ENCODE peak calls at places on chromosomes 5 and 9, in nine cellular contexts. T, I, J, P, N, A, X, E and Q are unnamed samples.

GRCh38 chr9:35618854-35619799 is 914 bp upstream of the CD72 start:
- DNase-seq in T (no peak), I (no peak), J (peak), P (peak), N (no peak), A (peak), X (no peak), E (no peak), Q (peak)

GRCh38 chr5:157735991-157736390 is 4.8 kb downstream of the THG1L start:
- DNase-seq in T (no peak), I (no peak), J (no peak), P (no peak), N (no peak), A (no peak), X (no peak), E (no peak), Q (no peak)

GRCh38 chr5:124747770-124748686 is 1.6 kb upstream of the ZNF608 start:
- DNase-seq in T (no peak), I (peak), J (no peak), P (peak), N (no peak), A (no peak), X (no peak), E (no peak), Q (peak)

GRCh38 chr9:135282001-135282731 is 194.7 kb downstream of the OLFM1 start:
- DNase-seq in T (peak), I (no peak), J (peak), P (peak), N (no peak), A (no peak), X (peak), E (no peak), Q (peak)

GRCh38 chr9:131657456-131657855 is 82.4 kb downstream of the RAPGEF1 start:
- DNase-seq in T (no peak), I (no peak), J (peak), P (peak), N (no peak), A (peak), X (no peak), E (no peak), Q (no peak)

GRCh38 chr5:180007582-180007981 is 64.0 kb downstream of the RNF130 start:
- DNase-seq in T (no peak), I (no peak), J (no peak), P (no peak), N (no peak), A (no peak), X (no peak), E (peak), Q (no peak)

GRCh38 chr9:135410831-135411473 is 68.6 kb upstream of the PPP1R26 start:
- DNase-seq in T (no peak), I (no peak), J (no peak), P (no peak), N (no peak), A (no peak), X (no peak), E (peak), Q (no peak)

GRCh38 chr5:55982957-55983381 is 11.8 kb downstream of the IL6ST start:
- DNase-seq in T (no peak), I (no peak), J (peak), P (no peak), N (no peak), A (no peak), X (no peak), E (peak), Q (no peak)

GRCh38 chr9:109444771-109445320 is 53.3 kb downstream of the PTPN3 start:
- DNase-seq in T (no peak), I (no peak), J (no peak), P (no peak), N (no peak), A (no peak), X (no peak), E (no peak), Q (no peak)

GRCh38 chr5:89560724-89561123 is 677.7 kb upstream of the MEF2C start:
- DNase-seq in T (peak), I (no peak), J (no peak), P (no peak), N (no peak), A (no peak), X (no peak), E (no peak), Q (no peak)

GRCh38 chr9:86512929-86513328 is 158.7 kb upstream of the TUT7 start:
- DNase-seq in T (no peak), I (no peak), J (no peak), P (no peak), N (no peak), A (no peak), X (no peak), E (no peak), Q (no peak)

GRCh38 chr9:136199391-136200288 is 5.3 kb downstream of the LHX3 start:
- DNase-seq in T (no peak), I (no peak), J (no peak), P (no peak), N (no peak), A (no peak), X (no peak), E (no peak), Q (no peak)

GRCh38 chr5:13218518-13218917 is 726.0 kb downstream of the DNAH5 start:
- DNase-seq in T (no peak), I (no peak), J (no peak), P (peak), N (no peak), A (no peak), X (peak), E (peak), Q (no peak)

GRCh38 chr9:126235350-126235740 is 91.3 kb upstream of the MVB12B start:
- DNase-seq in T (no peak), I (no peak), J (no peak), P (no peak), N (no peak), A (no peak), X (no peak), E (no peak), Q (no peak)

GRCh38 chr5:36692791-36693763 is 86.7 kb downstream of the SLC1A3 start:
- DNase-seq in T (no peak), I (peak), J (peak), P (peak), N (no peak), A (peak), X (peak), E (peak), Q (peak)

GRCh38 chr9:89304479-89305188 is 6.4 kb upstream of the CKS2 start:
- DNase-seq in T (no peak), I (no peak), J (no peak), P (peak), N (no peak), A (no peak), X (no peak), E (no peak), Q (peak)

GRCh38 chr5:111742595-111742994 is 14.4 kb downstream of the NREP start:
- DNase-seq in T (no peak), I (no peak), J (no peak), P (no peak), N (no peak), A (no peak), X (peak), E (no peak), Q (no peak)

GRCh38 chr5:9380108-9380507 is 165.8 kb downstream of the SEMA5A start:
- DNase-seq in T (no peak), I (no peak), J (no peak), P (no peak), N (no peak), A (no peak), X (peak), E (no peak), Q (no peak)

GRCh38 chr5:43602456-43602817 is 543 bp upstream of the NNT start:
- DNase-seq in T (peak), I (peak), J (peak), P (peak), N (peak), A (peak), X (peak), E (peak), Q (peak)

GRCh38 chr9:2355594-2355993 is 266.0 kb upstream of the VLDLR start:
- DNase-seq in T (no peak), I (no peak), J (no peak), P (no peak), N (no peak), A (no peak), X (no peak), E (no peak), Q (no peak)

GRCh38 chr5:95960802-95961616 is 642 bp downstream of the ELL2 start:
- DNase-seq in T (peak), I (peak), J (peak), P (peak), N (peak), A (peak), X (no peak), E (peak), Q (peak)

GRCh38 chr9:126415741-126416370 is 89.2 kb downstream of the MVB12B start:
- DNase-seq in T (no peak), I (no peak), J (no peak), P (no peak), N (no peak), A (no peak), X (no peak), E (no peak), Q (no peak)

GRCh38 chr5:98768160-98769005 is 5.1 kb upstream of the RGMB start:
- DNase-seq in T (peak), I (peak), J (peak), P (peak), N (no peak), A (no peak), X (peak), E (peak), Q (peak)

GRCh38 chr9:121690316-121690715 is 38.9 kb downstream of the DAB2IP start:
- DNase-seq in T (no peak), I (no peak), J (no peak), P (no peak), N (no peak), A (no peak), X (no peak), E (peak), Q (no peak)

GRCh38 chr5:153623906-153624765 is 133.7 kb downstream of the GRIA1 start:
- DNase-seq in T (no peak), I (no peak), J (no peak), P (no peak), N (no peak), A (no peak), X (no peak), E (no peak), Q (no peak)

GRCh38 chr5:78974011-78974410 is 11.1 kb downstream of the ARSB start:
- DNase-seq in T (no peak), I (peak), J (no peak), P (no peak), N (no peak), A (no peak), X (no peak), E (no peak), Q (no peak)

GRCh38 chr5:123512631-123513461 is 869 bp downstream of the CSNK1G3 start:
- DNase-seq in T (no peak), I (no peak), J (peak), P (peak), N (peak), A (peak), X (peak), E (peak), Q (peak)

GRCh38 chr5:139383993-139384590 is 995 bp upstream of the SLC23A1 start:
- DNase-seq in T (no peak), I (no peak), J (no peak), P (no peak), N (no peak), A (no peak), X (no peak), E (no peak), Q (no peak)

GRCh38 chr9:74245871-74246552 is 251.1 kb upstream of the RORB start:
- DNase-seq in T (no peak), I (no peak), J (no peak), P (peak), N (no peak), A (no peak), X (no peak), E (no peak), Q (no peak)

GRCh38 chr9:107710552-107710951 is 221.0 kb upstream of the KLF4 start:
- DNase-seq in T (no peak), I (no peak), J (no peak), P (no peak), N (no peak), A (no peak), X (no peak), E (no peak), Q (no peak)